ENCODE peak calls at places on chromosomes 12 and 14, in four cellular contexts. L, C, U and G are unnamed samples. For H3K4me1, the result is how much of the 10 kb centered on the place peaks cover.

GRCh38 chr12:104615048-104615561 is 158.4 kb downstream of the CHST11 start:
- DNase-seq in L (no peak), C (no peak), U (no peak), G (peak)

GRCh38 chr12:122123761-122124145 is 45.2 kb downstream of the MLXIP start:
- DNase-seq in L (no peak), C (no peak), U (no peak), G (no peak)

GRCh38 chr12:70955415-70955814 is 34.9 kb upstream of the PTPRR start:
- DNase-seq in L (no peak), C (no peak), U (no peak), G (no peak)

GRCh38 chr12:89884365-89884915 is 175.8 kb upstream of the ATP2B1 start:
- DNase-seq in L (peak), C (no peak), U (no peak), G (no peak)

GRCh38 chr12:69540606-69541386 is 44.5 kb upstream of the CCT2 start:
- DNase-seq in L (peak), C (no peak), U (no peak), G (no peak)

GRCh38 chr12:124152733-124153132 is 142.2 kb upstream of the RFLNA start:
- DNase-seq in L (no peak), C (no peak), U (no peak), G (no peak)

GRCh38 chr12:118357327-118358007 is 15.2 kb downstream of the TAOK3 start:
- DNase-seq in L (peak), C (no peak), U (no peak), G (peak)

GRCh38 chr12:104941454-104941853 is 16.6 kb downstream of the SLC41A2 start:
- DNase-seq in L (no peak), C (no peak), U (no peak), G (no peak)

GRCh38 chr12:6330192-6330591 is 11.7 kb downstream of the TNFRSF1A start:
- DNase-seq in L (no peak), C (no peak), U (no peak), G (no peak)

GRCh38 chr12:123931686-123932321 is 40.8 kb downstream of the CCDC92 start:
- DNase-seq in L (no peak), C (no peak), U (no peak), G (no peak)

GRCh38 chr14:105414456-105415371 is 4.9 kb upstream of the MTA1 start:
- DNase-seq in L (peak), C (peak), U (no peak), G (peak)

GRCh38 chr12:110513842-110514241 is 11.7 kb downstream of the RAD9B start:
- DNase-seq in L (no peak), C (no peak), U (no peak), G (no peak)

GRCh38 chr12:66964629-66965028 is 285.8 kb upstream of the GRIP1 start:
- DNase-seq in L (no peak), C (no peak), U (peak), G (no peak)

GRCh38 chr14:56351861-56352260 is 227.7 kb upstream of the TMEM260 start:
- DNase-seq in L (peak), C (no peak), U (no peak), G (no peak)

GRCh38 chr12:13234045-13234641 is 37.6 kb downstream of the EMP1 start:
- DNase-seq in L (peak), C (peak), U (peak), G (peak)

GRCh38 chr12:79844693-79845092 is 90.2 kb downstream of the PPP1R12A start:
- DNase-seq in L (peak), C (no peak), U (no peak), G (no peak)

GRCh38 chr12:4011597-4011996 is 138.4 kb upstream of the PARP11 start:
- DNase-seq in L (no peak), C (no peak), U (no peak), G (no peak)

GRCh38 chr12:66065623-66066022 is 64.9 kb downstream of the LLPH start:
- DNase-seq in L (peak), C (no peak), U (no peak), G (no peak)

GRCh38 chr12:9940370-9940769 is 8.2 kb upstream of the CLEC2A start:
- DNase-seq in L (peak), C (no peak), U (peak), G (no peak)

GRCh38 chr12:93714382-93714781 is 37.2 kb downstream of the CRADD start:
- DNase-seq in L (no peak), C (no peak), U (no peak), G (no peak)

GRCh38 chr12:46771268-46771837 is 54.4 kb downstream of the SLC38A4 start:
- DNase-seq in L (peak), C (no peak), U (no peak), G (no peak)

GRCh38 chr14:103000291-103000921 is 56.9 kb downstream of the CDC42BPB start:
- DNase-seq in L (no peak), C (no peak), U (no peak), G (no peak)

GRCh38 chr12:133202493-133203343 is 21.4 kb downstream of the ZNF268 start:
- DNase-seq in L (no peak), C (no peak), U (no peak), G (no peak)

GRCh38 chr12:79673334-79673733 is 17.4 kb downstream of the PAWR start:
- DNase-seq in L (no peak), C (no peak), U (peak), G (no peak)

GRCh38 chr12:11862794-11863193 is 207.9 kb upstream of the BCL2L14 start:
- DNase-seq in L (peak), C (peak), U (no peak), G (no peak)

GRCh38 chr12:11810160-11810559 is 160.7 kb downstream of the ETV6 start:
- DNase-seq in L (no peak), C (no peak), U (no peak), G (no peak)

GRCh38 chr14:67668559-67668958 is 5.9 kb downstream of the VTI1B start:
- DNase-seq in L (no peak), C (no peak), U (peak), G (no peak)

GRCh38 chr12:27000962-27001361 is 13.2 kb downstream of the TM7SF3 start:
- DNase-seq in L (no peak), C (no peak), U (no peak), G (no peak)

GRCh38 chr14:83885748-83886382 is 1644.1 kb upstream of the FLRT2 start:
- DNase-seq in L (no peak), C (no peak), U (no peak), G (no peak)

GRCh38 chr12:130775953-130776856 is 60.1 kb upstream of the RIMBP2 start:
- DNase-seq in L (peak), C (peak), U (no peak), G (peak)

GRCh38 chr14:61860294-61860918 is 98.2 kb downstream of the SNAPC1 start:
- DNase-seq in L (peak), C (peak), U (peak), G (peak)

GRCh38 chr12:107079172-107080011 is 14.0 kb downstream of the CRY1 start:
- DNase-seq in L (peak), C (no peak), U (peak), G (no peak)

GRCh38 chr14:22411398-22411797 is 177.6 kb downstream of the DAD1 start:
- DNase-seq in L (no peak), C (no peak), U (no peak), G (no peak)
- H3K4me1 ChIP-seq in L (under half), C (under half), U (under half), G (under half)

GRCh38 chr12:14364583-14365271 is 755 bp upstream of the ATF7IP start:
- DNase-seq in L (no peak), C (no peak), U (no peak), G (no peak)
- H3K4me3 ChIP-seq in L (peak), C (no peak), U (peak), G (peak)

DNA sequence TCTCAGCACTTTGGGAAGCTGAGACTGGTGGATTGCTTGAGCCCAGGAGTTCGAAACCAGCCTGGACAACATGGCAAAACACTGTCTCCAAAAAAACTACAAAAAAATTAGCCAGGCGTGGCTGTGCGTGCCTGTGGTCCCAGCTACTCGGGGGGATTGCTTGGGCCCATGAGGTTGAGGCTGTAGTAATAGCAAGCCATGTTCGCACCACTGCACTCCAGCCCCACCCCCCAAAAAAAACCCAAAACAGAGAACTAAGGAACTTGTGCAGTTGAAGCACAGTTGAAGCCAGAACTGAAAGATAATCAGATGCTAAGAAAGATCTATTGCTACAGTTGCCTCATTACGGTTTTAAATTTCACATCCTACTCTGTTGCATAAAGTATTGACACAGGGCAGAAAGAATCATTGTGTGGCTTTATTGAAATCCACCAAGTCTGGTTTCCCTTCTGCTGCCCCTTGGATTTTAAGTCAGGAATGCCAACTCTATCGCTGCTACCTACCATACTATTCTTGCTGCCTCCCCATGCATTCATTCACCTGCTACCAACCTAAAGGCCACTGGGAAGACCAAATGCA is 3.8 kb downstream of the CS start:
- DNase-seq in L (no peak), C (no peak), U (no peak), G (no peak)
- H3K4me1 ChIP-seq in L (under half), C (under half), U (under half), G (under half)

GRCh38 chr12:48004941-48005749 is 869 bp upstream of the COL2A1 start:
- DNase-seq in L (no peak), C (no peak), U (no peak), G (no peak)
- H3K4me3 ChIP-seq in L (no peak), C (no peak), U (no peak), G (no peak)

DNA sequence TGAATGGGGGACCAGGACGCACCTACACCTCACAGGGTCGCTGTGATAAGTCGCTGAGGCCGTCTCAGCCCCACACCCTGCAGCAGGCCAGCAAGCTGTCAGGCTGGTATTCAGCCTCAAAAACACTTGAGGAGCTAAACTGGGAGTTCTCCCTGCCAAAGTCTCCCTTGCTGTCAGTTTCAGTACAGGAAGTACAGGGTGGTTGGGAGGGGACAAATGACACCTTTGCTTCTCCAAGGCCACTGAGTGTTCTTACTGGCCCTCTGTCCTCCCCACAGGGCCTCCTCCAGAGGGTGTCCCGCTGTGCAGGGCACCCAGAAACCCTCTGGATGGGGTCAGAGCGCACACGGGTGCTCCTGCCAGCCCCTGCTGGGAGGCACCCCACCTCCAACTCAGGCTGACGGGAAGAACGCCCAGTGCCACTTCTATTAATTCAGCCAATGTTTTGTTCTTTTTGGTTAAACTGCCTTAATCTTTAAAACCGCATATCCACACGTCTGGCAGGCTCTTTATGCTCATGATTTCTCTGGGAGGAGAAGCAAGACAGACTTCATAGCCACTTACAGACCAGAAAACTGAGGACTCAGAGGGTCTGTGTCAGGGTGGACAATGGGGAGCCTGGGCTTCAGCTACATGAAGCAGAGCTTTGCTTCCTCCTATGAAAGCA is 75.9 kb downstream of the ITPK1 start:
- DNase-seq in L (no peak), C (no peak), U (no peak), G (no peak)
- H3K4me1 ChIP-seq in L (under half), C (half or more), U (under half), G (half or more)

GRCh38 chr12:115873416-115874082 is 403.9 kb downstream of the MED13L start:
- DNase-seq in L (no peak), C (no peak), U (no peak), G (no peak)
- H3K4me3 ChIP-seq in L (no peak), C (no peak), U (no peak), G (no peak)

DNA sequence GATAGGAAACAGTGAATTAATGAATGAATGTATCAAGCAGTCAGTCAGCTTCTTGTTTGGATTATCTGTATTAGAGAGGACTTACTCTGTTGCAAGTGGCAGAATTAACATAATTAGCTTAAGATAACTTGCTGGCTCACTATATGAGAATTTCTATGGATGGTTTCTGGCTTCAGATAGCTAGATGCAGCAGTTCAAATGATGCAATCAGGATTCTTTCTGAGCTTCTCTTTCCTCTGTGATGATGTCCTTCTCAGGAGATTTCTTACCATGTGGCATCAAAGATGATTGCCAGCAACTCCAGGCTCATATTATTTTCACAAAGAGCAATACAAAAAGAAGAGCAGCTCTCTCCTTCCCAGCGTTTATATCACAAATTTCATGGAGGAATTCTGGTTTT is 30.7 kb downstream of the FRMD6 start:
- DNase-seq in L (peak), C (no peak), U (no peak), G (no peak)
- H3K4me1 ChIP-seq in L (under half), C (under half), U (under half), G (under half)